ENCODE peak calls at places on chromosomes 11 and 22, in nine cellular contexts. F is left ventricle myocardium inferior, H is PC-3, K is tibial artery, I is T-helper 1 cell, A is adrenal gland, Z is fibroblast of lung, P is renal cortical epithelial cell, G is choroid plexus epithelial cell. R is an unnamed sample.

GRCh38 chr22:35784633-35785032 is 67.0 kb downstream of the APOL5 start:
- DNase-seq in F (no peak), H (no peak), K (no peak), I (no peak), A (no peak), Z (no peak), P (no peak), G (no peak), R (no peak)

GRCh38 chr11:121886005-121886739 is 229.8 kb downstream of the BLID start:
- DNase-seq in F (peak), H (no peak), K (peak), I (no peak), A (peak), Z (no peak), P (no peak), G (peak), R (no peak)

GRCh38 chr11:11157201-11157600 is 195.8 kb downstream of the CSNK2A3 start:
- DNase-seq in F (no peak), H (peak), K (no peak), I (peak), A (no peak), Z (no peak), P (no peak), G (peak), R (peak)

GRCh38 chr11:47412152-47412746 is 3.9 kb downstream of the SLC39A13 start:
- DNase-seq in F (peak), H (peak), K (no peak), I (peak), A (peak), Z (no peak), P (no peak), G (peak), R (peak)

GRCh38 chr11:21007297-21007696 is 337.9 kb downstream of the NELL1 start:
- DNase-seq in F (no peak), H (no peak), K (no peak), I (no peak), A (no peak), Z (no peak), P (no peak), G (no peak), R (no peak)

GRCh38 chr11:77590194-77590591 is 440 bp downstream of the AQP11 start:
- DNase-seq in F (peak), H (peak), K (peak), I (no peak), A (peak), Z (peak), P (peak), G (peak), R (peak)

GRCh38 chr11:35302388-35302787 is 117.0 kb downstream of the SLC1A2 start:
- DNase-seq in F (no peak), H (no peak), K (no peak), I (no peak), A (no peak), Z (no peak), P (peak), G (no peak), R (no peak)

GRCh38 chr11:107799245-107799859 is 59.2 kb downstream of the SLC35F2 start:
- DNase-seq in F (peak), H (peak), K (peak), I (peak), A (peak), Z (peak), P (peak), G (peak), R (peak)

GRCh38 chr11:83809274-83809673 is 523.1 kb upstream of the CCDC90B start:
- DNase-seq in F (no peak), H (no peak), K (no peak), I (no peak), A (no peak), Z (no peak), P (no peak), G (no peak), R (no peak)

GRCh38 chr11:35619754-35620640 is 1.7 kb downstream of the FJX1 start:
- DNase-seq in F (peak), H (peak), K (no peak), I (no peak), A (peak), Z (peak), P (no peak), G (no peak), R (peak)

GRCh38 chr11:113412675-113413074 is 25.1 kb downstream of the ANKK1 start:
- DNase-seq in F (no peak), H (no peak), K (no peak), I (no peak), A (no peak), Z (no peak), P (no peak), G (no peak), R (no peak)

GRCh38 chr11:35523351-35523768 is 2.1 kb downstream of the PAMR1 start:
- DNase-seq in F (no peak), H (no peak), K (no peak), I (no peak), A (no peak), Z (no peak), P (no peak), G (peak), R (no peak)

GRCh38 chr22:20031732-20032406 is 11.0 kb downstream of the TANGO2 start:
- DNase-seq in F (no peak), H (no peak), K (no peak), I (peak), A (no peak), Z (no peak), P (no peak), G (no peak), R (no peak)

GRCh38 chr11:123494195-123495050 is 64.4 kb downstream of the GRAMD1B start:
- DNase-seq in F (no peak), H (no peak), K (no peak), I (no peak), A (peak), Z (peak), P (peak), G (peak), R (peak)

GRCh38 chr11:28903716-28904115 is 795.5 kb downstream of the METTL15 start:
- DNase-seq in F (no peak), H (no peak), K (no peak), I (no peak), A (no peak), Z (peak), P (peak), G (peak), R (peak)

GRCh38 chr11:57566564-57567209 is 785 bp downstream of the UBE2L6 start:
- DNase-seq in F (no peak), H (no peak), K (no peak), I (no peak), A (no peak), Z (no peak), P (no peak), G (no peak), R (no peak)

GRCh38 chr11:101226617-101227016 is 97.0 kb upstream of the PGR start:
- DNase-seq in F (no peak), H (no peak), K (no peak), I (no peak), A (no peak), Z (no peak), P (no peak), G (no peak), R (no peak)

GRCh38 chr22:19019029-19019678 is 83.1 kb upstream of the PRODH start:
- DNase-seq in F (no peak), H (no peak), K (no peak), I (no peak), A (no peak), Z (no peak), P (no peak), G (no peak), R (no peak)

GRCh38 chr22:31343235-31344191 is 2.6 kb downstream of the PATZ1 start:
- DNase-seq in F (peak), H (peak), K (peak), I (no peak), A (no peak), Z (no peak), P (peak), G (peak), R (peak)

GRCh38 chr11:36361901-36362391 is 65.9 kb downstream of the PRR5L start:
- DNase-seq in F (no peak), H (peak), K (peak), I (no peak), A (peak), Z (peak), P (peak), G (peak), R (peak)

R was measured in kidney tubule cell.